ENCODE peak calls at places on chromosomes 7 and 10, in six cellular contexts. S, T, N, X, L and E are unnamed samples.

GRCh38 chr10:85900060-85900459 is 466.5 kb downstream of the GRID1 start:
- DNase-seq in L (no peak), N (no peak), X (no peak), S (no peak), T (no peak), E (no peak)

GRCh38 chr7:2134740-2135139 is 98.0 kb downstream of the MAD1L1 start:
- DNase-seq in L (no peak), S (no peak), T (no peak), X (no peak), N (no peak), E (no peak)

GRCh38 chr10:52563361-52563760 is 209.2 kb downstream of the MBL2 start:
- DNase-seq in N (no peak), T (peak; percentile 64), S (peak; percentile 24), X (no peak), L (no peak), E (no peak)

GRCh38 chr7:91082854-91083495 is 181.3 kb upstream of the FZD1 start:
- DNase-seq in L (no peak), X (no peak), S (peak; percentile 50), T (peak; percentile 62), N (peak; percentile 70), E (peak; percentile 43)

GRCh38 chr7:30173058-30173897 is 38.5 kb downstream of the MTURN start:
- DNase-seq in S (peak; percentile 96), X (peak; percentile 45), N (peak; percentile 84), T (peak; percentile 98), L (no peak), E (no peak)

GRCh38 chr10:78605800-78606350 is 462.9 kb upstream of the ZMIZ1 start:
- DNase-seq in N (peak; percentile 50), X (no peak), S (peak; percentile 73), T (peak; percentile 48), L (no peak), E (peak; percentile 36)

GRCh38 chr7:75966209-75966961 is 28.0 kb downstream of the TMEM120A start:
- DNase-seq in L (no peak), T (peak; percentile 80), N (no peak), X (peak; percentile 50), S (no peak), E (no peak)

GRCh38 chr10:103833731-103834365 is 21.5 kb downstream of the SH3PXD2A start:
- DNase-seq in N (no peak), S (no peak), L (no peak), T (peak; percentile 36), X (peak; percentile 80), E (no peak)

GRCh38 chr7:84912993-84913635 is 273.7 kb downstream of the SEMA3D start:
- DNase-seq in L (no peak), X (no peak), N (no peak), S (peak; percentile 13), T (peak; percentile 25), E (no peak)

GRCh38 chr10:99711129-99711719 is 20.7 kb downstream of the COX15 start:
- DNase-seq in L (peak; percentile 20), N (peak; percentile 84), S (peak; percentile 81), T (peak; percentile 87), X (peak; percentile 57), E (peak; percentile 20)

GRCh38 chr10:74011762-74012161 is 13.8 kb downstream of the VCL start:
- DNase-seq in X (no peak), L (no peak), T (peak; percentile 95), S (peak; percentile 84), N (peak; percentile 81), E (peak; percentile 73)

GRCh38 chr7:81684513-81685262 is 85.2 kb downstream of the HGF start:
- DNase-seq in N (no peak), T (peak; percentile 100), L (no peak), X (peak; percentile 86), S (peak; percentile 99), E (peak; percentile 99)

GRCh38 chr7:148336411-148336810 is 254.2 kb upstream of the C7orf33 start:
- DNase-seq in L (no peak), N (no peak), T (no peak), S (no peak), X (no peak), E (no peak)

GRCh38 chr7:73827568-73828106 is 3.2 kb upstream of the CLDN4 start:
- DNase-seq in N (no peak), S (no peak), L (no peak), T (no peak), X (peak; percentile 84), E (no peak)

GRCh38 chr10:17453377-17454091 is 861 bp downstream of the ST8SIA6 start:
- DNase-seq in N (no peak), X (no peak), T (peak; percentile 54), S (peak; percentile 54), L (peak; percentile 22), E (no peak)

GRCh38 chr10:127227663-127228062 is 31.3 kb upstream of the INSYN2A start:
- DNase-seq in L (no peak), X (no peak), N (no peak), T (no peak), S (no peak), E (no peak)

GRCh38 chr7:106462914-106463482 is 178.2 kb upstream of the NAMPT start:
- DNase-seq in N (no peak), X (no peak), S (no peak), T (no peak), L (no peak), E (no peak)

GRCh38 chr7:93238748-93239147 is 6.6 kb downstream of the VPS50 start:
- DNase-seq in L (no peak), S (no peak), T (no peak), N (no peak), X (no peak), E (no peak)

GRCh38 chr10:130884456-130884855 is 427.1 kb downstream of the TCERG1L start:
- DNase-seq in S (no peak), N (no peak), X (no peak), T (no peak), L (no peak), E (no peak)

GRCh38 chr10:114764656-114765055 is 56.9 kb upstream of the FHIP2A start:
- DNase-seq in S (no peak), T (no peak), X (no peak), L (no peak), N (no peak), E (no peak)

GRCh38 chr10:96415896-96416554 is 57.2 kb upstream of the OPALIN start:
- DNase-seq in T (no peak), N (no peak), S (no peak), L (no peak), X (no peak), E (peak; percentile 76)

GRCh38 chr10:17617031-17617911 is at the start of gene HACD1:
- DNase-seq in L (peak; percentile 56), X (peak; percentile 55), T (peak; percentile 87), N (no peak), S (peak; percentile 85), E (peak; percentile 53)